ENCODE peak calls at places on chromosome 15, in ten cellular contexts. One of them, this sample, is unnamed.

GRCh38 chr15:80615783-80616391 is 79.2 kb upstream of the ABHD17C start:
- DNase-seq in EH: peak
- DNase-seq in AG09319: peak
- DNase-seq in GM12865: no peak
- DNase-seq in NAMALWA: no peak
- DNase-seq in LHCN-M2: peak
- DNase-seq in kidney tubule cell: peak
- DNase-seq in myocyte: peak
- DNase-seq in AG10803: peak
- DNase-seq in astrocyte of the spinal cord: peak
- DNase-seq in this sample: peak

GRCh38 chr15:22956257-22956979 is 23.8 kb downstream of the CYFIP1 start:
- DNase-seq in NAMALWA: no peak
- DNase-seq in myocyte: peak
- DNase-seq in AG09319: no peak
- DNase-seq in EH: no peak
- DNase-seq in LHCN-M2: peak
- DNase-seq in AG10803: no peak
- DNase-seq in kidney tubule cell: no peak
- DNase-seq in astrocyte of the spinal cord: peak
- DNase-seq in GM12865: no peak
- DNase-seq in this sample: no peak

GRCh38 chr15:70151441-70151840 is 53.7 kb upstream of the TLE3 start:
- DNase-seq in kidney tubule cell: no peak
- DNase-seq in astrocyte of the spinal cord: no peak
- DNase-seq in myocyte: no peak
- DNase-seq in NAMALWA: no peak
- DNase-seq in AG10803: no peak
- DNase-seq in EH: no peak
- DNase-seq in LHCN-M2: no peak
- DNase-seq in AG09319: no peak
- DNase-seq in GM12865: no peak
- DNase-seq in this sample: no peak

GRCh38 chr15:63495780-63496179 is 8.6 kb upstream of the USP3 start:
- DNase-seq in NAMALWA: no peak
- DNase-seq in astrocyte of the spinal cord: no peak
- DNase-seq in kidney tubule cell: no peak
- DNase-seq in LHCN-M2: no peak
- DNase-seq in GM12865: no peak
- DNase-seq in AG10803: no peak
- DNase-seq in AG09319: no peak
- DNase-seq in EH: no peak
- DNase-seq in myocyte: no peak
- DNase-seq in this sample: no peak

GRCh38 chr15:22885105-22885504 is 46.6 kb downstream of the NIPA2 start:
- DNase-seq in kidney tubule cell: no peak
- DNase-seq in EH: no peak
- DNase-seq in AG09319: no peak
- DNase-seq in NAMALWA: no peak
- DNase-seq in LHCN-M2: no peak
- DNase-seq in myocyte: no peak
- DNase-seq in astrocyte of the spinal cord: no peak
- DNase-seq in GM12865: no peak
- DNase-seq in AG10803: no peak
- DNase-seq in this sample: no peak

GRCh38 chr15:41933771-41934170 is 38.6 kb downstream of the EHD4 start:
- DNase-seq in LHCN-M2: no peak
- DNase-seq in myocyte: no peak
- DNase-seq in NAMALWA: no peak
- DNase-seq in AG09319: no peak
- DNase-seq in astrocyte of the spinal cord: no peak
- DNase-seq in GM12865: no peak
- DNase-seq in kidney tubule cell: peak
- DNase-seq in AG10803: no peak
- DNase-seq in EH: peak
- DNase-seq in this sample: no peak

GRCh38 chr15:29668120-29668602 is 154.1 kb downstream of the TJP1 start:
- DNase-seq in GM12865: peak
- DNase-seq in myocyte: peak
- DNase-seq in AG09319: peak
- DNase-seq in NAMALWA: peak
- DNase-seq in AG10803: peak
- DNase-seq in kidney tubule cell: peak
- DNase-seq in EH: peak
- DNase-seq in astrocyte of the spinal cord: peak
- DNase-seq in LHCN-M2: peak
- DNase-seq in this sample: peak

GRCh38 chr15:35444557-35445204 is 101.3 kb downstream of the DPH6 start:
- DNase-seq in astrocyte of the spinal cord: peak
- DNase-seq in GM12865: peak
- DNase-seq in NAMALWA: peak
- DNase-seq in AG10803: peak
- DNase-seq in LHCN-M2: peak
- DNase-seq in kidney tubule cell: peak
- DNase-seq in myocyte: peak
- DNase-seq in EH: peak
- DNase-seq in AG09319: peak
- DNase-seq in this sample: no peak

GRCh38 chr15:67177750-67178149 is 76.7 kb downstream of the AAGAB start:
- DNase-seq in EH: peak
- DNase-seq in kidney tubule cell: no peak
- DNase-seq in NAMALWA: no peak
- DNase-seq in myocyte: no peak
- DNase-seq in AG10803: peak
- DNase-seq in AG09319: no peak
- DNase-seq in astrocyte of the spinal cord: no peak
- DNase-seq in LHCN-M2: peak
- DNase-seq in GM12865: no peak
- DNase-seq in this sample: no peak

GRCh38 chr15:29061746-29062660 is 176.2 kb downstream of the APBA2 start:
- DNase-seq in GM12865: no peak
- DNase-seq in kidney tubule cell: no peak
- DNase-seq in EH: no peak
- DNase-seq in NAMALWA: no peak
- DNase-seq in LHCN-M2: no peak
- DNase-seq in astrocyte of the spinal cord: no peak
- DNase-seq in AG10803: no peak
- DNase-seq in AG09319: no peak
- DNase-seq in myocyte: no peak
- DNase-seq in this sample: no peak

GRCh38 chr15:50135123-50135541 is 16.1 kb upstream of the ATP8B4 start:
- DNase-seq in AG10803: no peak
- DNase-seq in AG09319: no peak
- DNase-seq in kidney tubule cell: no peak
- DNase-seq in LHCN-M2: peak
- DNase-seq in NAMALWA: no peak
- DNase-seq in EH: peak
- DNase-seq in astrocyte of the spinal cord: no peak
- DNase-seq in myocyte: peak
- DNase-seq in GM12865: no peak
- DNase-seq in this sample: no peak

GRCh38 chr15:64861960-64862359 is 20.2 kb downstream of the PLEKHO2 start:
- DNase-seq in EH: no peak
- DNase-seq in AG10803: no peak
- DNase-seq in NAMALWA: no peak
- DNase-seq in GM12865: no peak
- DNase-seq in LHCN-M2: no peak
- DNase-seq in myocyte: no peak
- DNase-seq in astrocyte of the spinal cord: no peak
- DNase-seq in kidney tubule cell: no peak
- DNase-seq in AG09319: no peak
- DNase-seq in this sample: no peak

GRCh38 chr15:80856809-80857377 is 77.7 kb downstream of the CEMIP start:
- DNase-seq in GM12865: no peak
- DNase-seq in AG09319: no peak
- DNase-seq in NAMALWA: no peak
- DNase-seq in kidney tubule cell: peak
- DNase-seq in astrocyte of the spinal cord: peak
- DNase-seq in AG10803: peak
- DNase-seq in myocyte: peak
- DNase-seq in LHCN-M2: no peak
- DNase-seq in EH: peak
- DNase-seq in this sample: peak

GRCh38 chr15:65189102-65189740 is 4.1 kb upstream of the CLPX start:
- DNase-seq in LHCN-M2: peak
- DNase-seq in astrocyte of the spinal cord: peak
- DNase-seq in NAMALWA: peak
- DNase-seq in GM12865: peak
- DNase-seq in AG09319: no peak
- DNase-seq in EH: peak
- DNase-seq in myocyte: peak
- DNase-seq in AG10803: peak
- DNase-seq in kidney tubule cell: peak
- DNase-seq in this sample: peak

GRCh38 chr15:22810735-22811338 is 24.4 kb downstream of the NIPA1 start:
- DNase-seq in myocyte: no peak
- DNase-seq in kidney tubule cell: peak
- DNase-seq in astrocyte of the spinal cord: peak
- DNase-seq in AG09319: no peak
- DNase-seq in GM12865: no peak
- DNase-seq in LHCN-M2: no peak
- DNase-seq in EH: peak
- DNase-seq in AG10803: no peak
- DNase-seq in NAMALWA: no peak
- DNase-seq in this sample: no peak

GRCh38 chr15:47300035-47300434 is 417.3 kb upstream of the SEMA6D start:
- DNase-seq in NAMALWA: no peak
- DNase-seq in AG10803: no peak
- DNase-seq in kidney tubule cell: no peak
- DNase-seq in astrocyte of the spinal cord: no peak
- DNase-seq in AG09319: no peak
- DNase-seq in EH: no peak
- DNase-seq in GM12865: no peak
- DNase-seq in myocyte: no peak
- DNase-seq in LHCN-M2: no peak
- DNase-seq in this sample: no peak

GRCh38 chr15:39622660-39623549 is 42.0 kb downstream of the THBS1 start:
- DNase-seq in LHCN-M2: no peak
- DNase-seq in EH: no peak
- DNase-seq in AG09319: no peak
- DNase-seq in astrocyte of the spinal cord: no peak
- DNase-seq in AG10803: no peak
- DNase-seq in myocyte: no peak
- DNase-seq in kidney tubule cell: no peak
- DNase-seq in GM12865: no peak
- DNase-seq in NAMALWA: no peak
- DNase-seq in this sample: no peak

GRCh38 chr15:96344706-96345559 is 14.4 kb downstream of the NR2F2 start:
- DNase-seq in myocyte: no peak
- DNase-seq in kidney tubule cell: peak
- DNase-seq in LHCN-M2: no peak
- DNase-seq in astrocyte of the spinal cord: peak
- DNase-seq in AG10803: no peak
- DNase-seq in NAMALWA: no peak
- DNase-seq in EH: no peak
- DNase-seq in AG09319: no peak
- DNase-seq in GM12865: no peak
- DNase-seq in this sample: no peak

GRCh38 chr15:69781411-69782125 is 316.1 kb downstream of the TLE3 start:
- DNase-seq in LHCN-M2: no peak
- DNase-seq in myocyte: no peak
- DNase-seq in AG09319: no peak
- DNase-seq in NAMALWA: no peak
- DNase-seq in kidney tubule cell: no peak
- DNase-seq in GM12865: no peak
- DNase-seq in EH: no peak
- DNase-seq in astrocyte of the spinal cord: no peak
- DNase-seq in AG10803: no peak
- DNase-seq in this sample: no peak

GRCh38 chr15:25714538-25714840 is 148.6 kb downstream of the ATP10A start:
- DNase-seq in LHCN-M2: no peak
- DNase-seq in myocyte: no peak
- DNase-seq in astrocyte of the spinal cord: no peak
- DNase-seq in AG10803: no peak
- DNase-seq in GM12865: no peak
- DNase-seq in AG09319: no peak
- DNase-seq in EH: no peak
- DNase-seq in kidney tubule cell: no peak
- DNase-seq in NAMALWA: no peak
- DNase-seq in this sample: no peak

GRCh38 chr15:85946986-85947385 is 132.7 kb upstream of the AGBL1 start:
- DNase-seq in kidney tubule cell: no peak
- DNase-seq in AG10803: no peak
- DNase-seq in GM12865: no peak
- DNase-seq in LHCN-M2: no peak
- DNase-seq in EH: no peak
- DNase-seq in NAMALWA: no peak
- DNase-seq in myocyte: peak
- DNase-seq in AG09319: no peak
- DNase-seq in astrocyte of the spinal cord: no peak
- DNase-seq in this sample: no peak

GRCh38 chr15:25685216-25685569 is 177.9 kb downstream of the ATP10A start:
- DNase-seq in LHCN-M2: no peak
- DNase-seq in AG10803: no peak
- DNase-seq in GM12865: no peak
- DNase-seq in myocyte: no peak
- DNase-seq in NAMALWA: no peak
- DNase-seq in kidney tubule cell: no peak
- DNase-seq in AG09319: no peak
- DNase-seq in astrocyte of the spinal cord: no peak
- DNase-seq in EH: no peak
- DNase-seq in this sample: no peak

This sample was measured in mucosa of gallbladder.